ENCODE peak calls at places on chromosome 7, in six cellular contexts. O is AG09309, P is fibroblast of lung, X is transverse colon, U is GM23248, Z is suprapubic skin. A is an unnamed sample.

GRCh38 chr7:36651404-36651803 is 72.9 kb downstream of the AOAH start:
- DNase-seq in O (peak; percentile 74), P (peak; percentile 89), X (no peak), U (peak; percentile 80), Z (no peak), A (peak; percentile 68)

GRCh38 chr7:157660971-157661610 is 324.3 kb downstream of the DNAJB6 start:
- DNase-seq in O (no peak), P (no peak), X (no peak), U (no peak), Z (peak; percentile 39), A (no peak)

GRCh38 chr7:41256186-41256945 is 446.5 kb downstream of the INHBA start:
- DNase-seq in O (no peak), P (no peak), X (no peak), U (peak; percentile 66), Z (no peak), A (no peak)

GRCh38 chr7:105355701-105356100 is 33.0 kb downstream of the SRPK2 start:
- DNase-seq in O (no peak), P (no peak), X (no peak), U (no peak), Z (no peak), A (no peak)

GRCh38 chr7:135193615-135194081 is 17.7 kb downstream of the WDR91 start:
- DNase-seq in O (peak; percentile 94), P (peak; percentile 97), X (no peak), U (peak; percentile 77), Z (no peak), A (no peak)

GRCh38 chr7:105963038-105963667 is at the start of gene CDHR3:
- DNase-seq in O (no peak), P (no peak), X (no peak), U (no peak), Z (no peak), A (peak; percentile 11)

GRCh38 chr7:121204537-121204936 is 124.3 kb upstream of the WNT16 start:
- DNase-seq in O (peak; percentile 72), P (peak; percentile 40), X (no peak), U (peak; percentile 33), Z (no peak), A (no peak)

GRCh38 chr7:130904792-130905191 is 170.8 kb upstream of the KLF14 start:
- DNase-seq in O (no peak), P (no peak), X (no peak), U (peak; percentile 30), Z (no peak), A (no peak)

GRCh38 chr7:30618080-30618676 is 23.5 kb downstream of the GARS1 start:
- DNase-seq in O (no peak), P (no peak), X (no peak), U (no peak), Z (no peak), A (no peak)

GRCh38 chr7:107076781-107077698 is 32.5 kb downstream of the PRKAR2B start:
- DNase-seq in O (no peak), P (no peak), X (no peak), U (no peak), Z (no peak), A (no peak)

GRCh38 chr7:158971214-158971613 is 114.9 kb downstream of the DYNC2I1 start:
- DNase-seq in O (no peak), P (no peak), X (no peak), U (no peak), Z (no peak), A (no peak)

GRCh38 chr7:106462365-106462859 is 177.6 kb upstream of the NAMPT start:
- DNase-seq in O (no peak), P (peak; percentile 70), X (no peak), U (peak; percentile 56), Z (no peak), A (peak; percentile 54)

GRCh38 chr7:131011437-131011752 is 277.4 kb upstream of the KLF14 start:
- DNase-seq in O (no peak), P (no peak), X (no peak), U (peak; percentile 54), Z (no peak), A (no peak)

GRCh38 chr7:129665013-129665401 is 53.5 kb downstream of the NRF1 start:
- DNase-seq in O (peak; percentile 83), P (peak; percentile 94), X (no peak), U (peak; percentile 95), Z (no peak), A (no peak)

GRCh38 chr7:46744957-46745699 is 824.1 kb upstream of the IGFBP3 start:
- DNase-seq in O (no peak), P (no peak), X (no peak), U (peak; percentile 44), Z (no peak), A (no peak)

GRCh38 chr7:111438369-111439289 is 123.7 kb downstream of the IMMP2L start:
- DNase-seq in O (no peak), P (peak; percentile 60), X (no peak), U (peak; percentile 69), Z (no peak), A (no peak)

GRCh38 chr7:106283831-106284515 is 810 bp downstream of the NAMPT start:
- DNase-seq in O (no peak), P (peak; percentile 58), X (peak; percentile 65), U (peak; percentile 68), Z (peak; percentile 77), A (peak; percentile 85)

GRCh38 chr7:376306-376969 is 86.5 kb downstream of the FOXL3 start:
- DNase-seq in O (no peak), P (no peak), X (peak; percentile 5), U (no peak), Z (peak; percentile 56), A (no peak)

GRCh38 chr7:73941836-73942551 is 81.0 kb downstream of the TMEM270 start:
- DNase-seq in O (peak; percentile 32), P (no peak), X (no peak), U (peak; percentile 80), Z (no peak), A (no peak)

GRCh38 chr7:135001390-135002165 is 15.3 kb downstream of the AGBL3 start:
- DNase-seq in O (no peak), P (peak; percentile 38), X (no peak), U (peak; percentile 35), Z (no peak), A (no peak)

GRCh38 chr7:16450366-16450765 is 15.2 kb downstream of the SOSTDC1 start:
- DNase-seq in O (no peak), P (no peak), X (no peak), U (no peak), Z (no peak), A (no peak)

GRCh38 chr7:18087031-18087686 is 59.5 kb upstream of the PRPS1L1 start:
- DNase-seq in O (no peak), P (no peak), X (no peak), U (no peak), Z (no peak), A (no peak)

GRCh38 chr7:75653651-75654050 is 85.1 kb downstream of the HIP1 start:
- DNase-seq in O (no peak), P (no peak), X (no peak), U (no peak), Z (no peak), A (no peak)

GRCh38 chr7:69208848-69209247 is 389.4 kb upstream of the AUTS2 start:
- DNase-seq in O (no peak), P (no peak), X (no peak), U (no peak), Z (no peak), A (no peak)

GRCh38 chr7:112744818-112745217 is 45.4 kb downstream of the TMEM168 start:
- DNase-seq in O (no peak), P (peak; percentile 4), X (no peak), U (peak; percentile 9), Z (no peak), A (no peak)

GRCh38 chr7:44066111-44066460 is 719 bp upstream of the PGAM2 start:
- DNase-seq in O (no peak), P (no peak), X (no peak), U (no peak), Z (peak; percentile 55), A (no peak)

GRCh38 chr7:132352774-132353173 is 223.5 kb downstream of the PLXNA4 start:
- DNase-seq in O (peak; percentile 3), P (peak; percentile 80), X (no peak), U (no peak), Z (no peak), A (no peak)

GRCh38 chr7:12716722-12717121 is 29.3 kb downstream of the ARL4A start:
- DNase-seq in O (no peak), P (no peak), X (no peak), U (no peak), Z (no peak), A (no peak)

GRCh38 chr7:12714436-12714737 is 27.0 kb downstream of the ARL4A start:
- DNase-seq in O (no peak), P (no peak), X (no peak), U (no peak), Z (no peak), A (no peak)

GRCh38 chr7:12713625-12714435 is 26.4 kb downstream of the ARL4A start:
- DNase-seq in O (no peak), P (no peak), X (no peak), U (no peak), Z (no peak), A (peak; percentile 58)

GRCh38 chr7:12716134-12716667 is 28.8 kb downstream of the ARL4A start:
- DNase-seq in O (no peak), P (peak; percentile 38), X (no peak), U (no peak), Z (no peak), A (no peak)

GRCh38 chr7:12715372-12716133 is 28.1 kb downstream of the ARL4A start:
- DNase-seq in O (peak; percentile 84), P (peak; percentile 99), X (peak; percentile 83), U (peak; percentile 95), Z (peak; percentile 88), A (peak; percentile 96)
- H3K4me3 ChIP-seq in O (peak overlapping the region; percentile 15), P (no peak overlapping the region), X (peak overlapping the region; percentile 12), U (peak overlapping the region; percentile 63), Z (peak overlapping the region; percentile 34), A (no peak overlapping the region)

GRCh38 chr7:136870799-136871487 is 2.5 kb downstream of the CHRM2 start:
- DNase-seq in O (no peak), P (no peak), X (no peak), U (peak; percentile 28), Z (no peak), A (no peak)
- H3K4me3 ChIP-seq in O (peak overlapping the region; percentile 78), P (peak overlapping the region; percentile 59), X (peak overlapping the region; percentile 37), U (peak overlapping the region; percentile 71), Z (peak overlapping the region; percentile 37), A (no peak overlapping the region)

GRCh38 chr7:138460649-138461607 is 869 bp downstream of the TRIM24 start:
- DNase-seq in O (no peak), P (peak; percentile 36), X (peak; percentile 61), U (peak; percentile 80), Z (peak; percentile 71), A (peak; percentile 54)

GRCh38 chr7:138468244-138469123 is 8.4 kb downstream of the TRIM24 start:
- DNase-seq in O (no peak), P (peak; percentile 49), X (no peak), U (no peak), Z (no peak), A (no peak)

GRCh38 chr7:138460176-138460648 is at the start of gene TRIM24:
- DNase-seq in O (peak; percentile 84), P (no peak), X (no peak), U (no peak), Z (peak; percentile 98), A (no peak)

GRCh38 chr7:138459300-138460175 is 521 bp upstream of the TRIM24 start:
- DNase-seq in O (no peak), P (peak; percentile 98), X (peak; percentile 98), U (peak; percentile 99), Z (peak; percentile 98), A (peak; percentile 98)

GRCh38 chr7:138465046-138465445 is 5.0 kb downstream of the TRIM24 start:
- DNase-seq in O (no peak), P (no peak), X (no peak), U (no peak), Z (no peak), A (no peak)
- H3K4me3 ChIP-seq in O (no peak overlapping the region), P (no peak overlapping the region), X (no peak overlapping the region), U (no peak overlapping the region), Z (no peak overlapping the region), A (no peak overlapping the region)

GRCh38 chr7:23247101-23247601 is 576 bp downstream of the GPNMB start:
- DNase-seq in O (no peak), P (no peak), X (no peak), U (no peak), Z (no peak), A (no peak)
- H3K4me3 ChIP-seq in O (peak overlapping the region; percentile 63), P (peak overlapping the region; percentile 39), X (peak overlapping the region; percentile 14), U (peak overlapping the region; percentile 73), Z (peak overlapping the region; percentile 65), A (no peak overlapping the region)

A was measured in small intestine.